ENCODE peak calls at places on chromosomes 3 and 15, in six cellular contexts. R, L, M, Q, Z and A are unnamed samples.

GRCh38 chr3:53077476-53078220 is 31.8 kb upstream of the SFMBT1 start:
- DNase-seq in L (no peak), Z (no peak), M (no peak), Q (no peak), R (no peak), A (no peak)

GRCh38 chr15:65532738-65533051 is 2.4 kb downstream of the HACD3 start:
- DNase-seq in Q (peak), L (no peak), R (peak), M (no peak), Z (no peak), A (no peak)

GRCh38 chr3:141305436-141305835 is 62.9 kb upstream of the ZBTB38 start:
- DNase-seq in Z (no peak), Q (peak), M (no peak), L (no peak), R (peak), A (no peak)

GRCh38 chr3:35426581-35426980 is 212.7 kb upstream of the ARPP21 start:
- DNase-seq in M (no peak), Q (no peak), L (no peak), R (no peak), Z (no peak), A (no peak)

GRCh38 chr3:129424185-129424841 is 4.1 kb downstream of the EFCAB12 start:
- DNase-seq in L (no peak), Q (no peak), R (peak), M (no peak), Z (no peak), A (peak)

GRCh38 chr3:194326192-194327029 is 24.7 kb downstream of the CPN2 start:
- DNase-seq in Z (no peak), Q (no peak), R (peak), M (no peak), L (no peak), A (no peak)

GRCh38 chr3:130539005-130539404 is 22.0 kb downstream of the COL6A6 start:
- DNase-seq in L (peak), R (peak), Q (peak), Z (peak), M (no peak), A (peak)

GRCh38 chr3:46858996-46859710 is 4.1 kb downstream of the MYL3 start:
- DNase-seq in Z (no peak), M (peak), Q (no peak), L (no peak), R (no peak), A (no peak)

GRCh38 chr15:45551691-45552090 is 29.1 kb upstream of the SLC30A4 start:
- DNase-seq in R (no peak), M (no peak), L (no peak), Q (peak), Z (no peak), A (no peak)

GRCh38 chr15:89749951-89750559 is 994 bp downstream of the MESP1 start:
- DNase-seq in Q (no peak), M (no peak), L (peak), Z (peak), R (no peak), A (no peak)

GRCh38 chr15:50765202-50765967 is at the start of gene SPPL2A:
- DNase-seq in Q (peak), Z (peak), L (peak), R (peak), M (peak), A (peak)

GRCh38 chr15:25245801-25246622 is 192.8 kb downstream of the UBE3A start:
- DNase-seq in L (peak), M (no peak), R (no peak), Z (no peak), Q (no peak), A (no peak)

GRCh38 chr15:86165263-86166204 is 85.9 kb downstream of the AGBL1 start:
- DNase-seq in Z (no peak), Q (no peak), R (peak), M (no peak), L (no peak), A (peak)

GRCh38 chr3:126835472-126836219 is 131.6 kb downstream of the CHCHD6 start:
- DNase-seq in Z (no peak), L (no peak), M (no peak), Q (peak), R (peak), A (no peak)

GRCh38 chr3:60282840-60283239 is 968.4 kb downstream of the FHIT start:
- DNase-seq in Q (no peak), L (no peak), Z (no peak), R (no peak), M (no peak), A (no peak)

GRCh38 chr3:7332696-7333095 is 471.8 kb downstream of the GRM7 start:
- DNase-seq in L (no peak), M (no peak), Z (no peak), Q (no peak), R (no peak), A (no peak)

GRCh38 chr3:138375446-138375845 is 27.1 kb downstream of the MRAS start:
- DNase-seq in L (no peak), Z (no peak), M (no peak), Q (no peak), R (no peak), A (no peak)

GRCh38 chr3:125651246-125651645 is 55.9 kb upstream of the OSBPL11 start:
- DNase-seq in Z (no peak), M (no peak), R (peak), L (no peak), Q (no peak), A (no peak)

GRCh38 chr15:91561371-91562100 is 292.0 kb upstream of the SLCO3A1 start:
- DNase-seq in L (no peak), Q (peak), R (no peak), Z (no peak), M (no peak), A (no peak)

GRCh38 chr3:168094580-168094876 is 1.2 kb downstream of the GOLIM4 start:
- DNase-seq in L (no peak), R (no peak), M (no peak), Q (no peak), Z (no peak), A (no peak)

GRCh38 chr3:139710212-139710611 is 32.4 kb upstream of the NMNAT3 start:
- DNase-seq in Q (no peak), R (no peak), M (no peak), Z (no peak), L (no peak), A (no peak)

GRCh38 chr3:9727743-9728142 is 3.8 kb upstream of the BRPF1 start:
- DNase-seq in R (no peak), M (no peak), Z (no peak), L (no peak), Q (no peak), A (peak)

GRCh38 chr15:38130739-38131498 is 121.7 kb upstream of the SPRED1 start:
- DNase-seq in L (no peak), R (peak), Z (peak), Q (peak), M (peak), A (peak)

GRCh38 chr15:65952425-65953053 is 83.2 kb downstream of the RAB11A start:
- DNase-seq in Z (no peak), Q (peak), L (no peak), M (no peak), R (peak), A (no peak)

GRCh38 chr15:82571722-82572222 is 31.5 kb upstream of the RPS17 start:
- DNase-seq in M (peak), L (no peak), R (peak), Q (peak), Z (peak), A (no peak)

GRCh38 chr15:86653344-86654192 is 573.9 kb downstream of the AGBL1 start:
- DNase-seq in L (no peak), Q (no peak), Z (no peak), R (no peak), M (no peak), A (peak)

GRCh38 chr15:69092159-69092558 is 68.3 kb upstream of the GLCE start:
- DNase-seq in Z (no peak), R (peak), Q (peak), M (no peak), L (no peak), A (no peak)

GRCh38 chr3:46893146-46893748 is 15.7 kb downstream of the PTH1R start:
- DNase-seq in R (no peak), Q (no peak), Z (no peak), L (no peak), M (no peak), A (no peak)

GRCh38 chr3:124063168-124063909 is 71.4 kb upstream of the ROPN1 start:
- DNase-seq in Q (no peak), L (no peak), M (no peak), R (peak), Z (no peak), A (no peak)

GRCh38 chr3:139988472-139988871 is 53.5 kb downstream of the CLSTN2 start:
- DNase-seq in Q (no peak), M (no peak), L (no peak), Z (no peak), R (no peak), A (no peak)

GRCh38 chr3:190617185-190617584 is 103.3 kb downstream of the IL1RAP start:
- DNase-seq in Z (no peak), R (no peak), M (no peak), Q (no peak), L (no peak), A (peak)

GRCh38 chr3:100257601-100258000 is 3.2 kb upstream of the TBC1D23 start:
- DNase-seq in Q (peak), Z (no peak), M (no peak), R (no peak), L (no peak), A (peak)

GRCh38 chr3:100260081-100260684 is 609 bp upstream of the TBC1D23 start:
- DNase-seq in M (no peak), Q (no peak), Z (no peak), L (no peak), R (peak), A (no peak)

GRCh38 chr3:100254168-100254777 is 6.5 kb upstream of the TBC1D23 start:
- DNase-seq in Q (peak), L (peak), M (no peak), R (peak), Z (no peak), A (peak)

GRCh38 chr3:100260685-100261480 is at the start of gene TBC1D23:
- DNase-seq in Z (peak), R (peak), M (peak), Q (peak), L (peak), A (peak)

DNA sequence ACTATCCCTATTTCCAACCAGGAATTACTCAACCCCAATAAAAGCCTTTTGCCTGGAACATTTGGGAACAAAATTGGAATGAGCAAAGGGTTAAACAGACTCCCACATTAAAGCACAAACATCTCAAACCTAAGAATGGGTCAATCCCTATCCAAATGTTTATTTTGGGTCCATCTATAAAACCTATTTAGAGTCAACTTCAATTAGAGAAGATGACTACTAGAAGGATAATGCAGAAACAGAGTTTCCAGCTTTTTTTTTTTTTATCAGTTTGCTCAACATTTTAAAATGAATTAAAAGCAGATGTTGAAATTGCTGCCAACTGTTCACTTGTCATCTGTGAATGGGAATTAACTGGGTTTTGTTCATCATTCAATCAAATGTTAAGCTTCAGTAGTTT is 4.1 kb upstream of the TBC1D23 start:
- DNase-seq in R (no peak), Z (no peak), M (no peak), L (no peak), Q (peak), A (no peak)
- H3K4me3 ChIP-seq in R (peak), Z (no peak), M (no peak), L (no peak), Q (no peak), A (no peak)

DNA sequence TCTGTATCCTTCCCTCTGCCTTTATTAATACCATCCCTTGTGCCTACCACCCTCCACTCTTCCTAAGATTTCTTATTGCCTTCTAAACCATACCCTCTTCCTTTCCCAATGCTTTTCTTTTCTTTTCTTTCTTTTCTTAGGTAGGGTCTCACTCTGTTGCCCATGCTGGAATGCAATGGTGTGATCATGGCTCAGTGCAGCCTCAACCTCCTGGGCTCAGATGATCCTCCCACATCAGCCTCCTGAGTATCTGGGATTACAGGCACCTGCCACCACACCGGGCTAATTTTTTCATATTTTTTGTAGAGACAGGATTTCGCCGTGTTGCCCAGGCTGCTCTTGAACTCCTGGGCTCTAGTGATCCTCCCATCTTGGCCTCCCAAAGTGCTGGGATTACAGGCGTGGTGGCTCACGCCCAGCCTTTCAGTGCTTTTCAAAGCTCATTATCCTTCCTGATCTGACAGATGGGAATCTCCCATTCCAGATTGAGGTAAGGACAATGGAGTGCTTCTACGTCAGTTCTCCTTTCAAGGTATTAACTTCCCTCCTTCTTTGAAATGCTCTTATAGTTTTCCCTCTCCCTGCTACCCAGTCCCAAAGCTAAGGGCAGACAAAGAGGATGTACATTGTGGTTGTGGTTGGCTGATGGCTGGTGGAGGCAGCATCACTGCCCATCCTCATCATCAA is 14.6 kb downstream of the ANXA2 start:
- DNase-seq in M (no peak), R (no peak), Q (no peak), Z (no peak), L (no peak), A (no peak)
- H3K4me3 ChIP-seq in M (no peak), R (no peak), Q (no peak), Z (no peak), L (no peak), A (no peak)

DNA sequence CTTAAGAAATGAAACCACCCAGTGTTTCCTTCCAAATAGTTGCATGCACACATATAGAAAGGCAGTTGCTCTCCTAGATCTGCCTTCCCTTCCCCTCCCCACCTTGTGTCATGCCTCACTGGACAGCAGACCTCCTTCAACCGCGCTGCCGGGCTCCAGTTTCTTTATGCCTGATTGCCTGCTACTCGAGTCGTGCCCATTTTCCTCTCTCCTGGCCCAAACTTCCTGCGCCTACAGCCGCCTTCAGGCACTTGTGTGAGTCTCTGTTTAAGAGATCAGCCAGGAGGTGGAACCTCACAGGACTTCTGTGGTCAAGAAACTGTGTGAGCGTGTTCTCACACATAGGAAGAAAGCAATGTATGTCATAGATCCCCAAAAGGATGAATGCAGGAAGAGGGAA is 8.8 kb upstream of the FAM107A start:
- DNase-seq in L (no peak), Z (no peak), Q (no peak), M (no peak), R (no peak), A (no peak)
- H3K4me3 ChIP-seq in L (peak), Z (no peak), Q (no peak), M (peak), R (peak), A (no peak)

GRCh38 chr15:40846846-40847224 is 3.0 kb downstream of the SPINT1 start:
- DNase-seq in L (no peak), Q (no peak), M (no peak), R (no peak), Z (no peak), A (no peak)
- H3K4me3 ChIP-seq in L (no peak), Q (no peak), M (no peak), R (no peak), Z (no peak), A (no peak)

GRCh38 chr3:36763850-36764703 is at the start of gene DCLK3:
- DNase-seq in L (no peak), M (no peak), R (no peak), Q (no peak), Z (no peak), A (peak)
- H3K4me3 ChIP-seq in L (no peak), M (peak), R (peak), Q (no peak), Z (no peak), A (peak)

GRCh38 chr15:63473999-63474809 is 30.2 kb upstream of the USP3 start:
- DNase-seq in Z (no peak), L (peak), M (no peak), R (peak), Q (peak), A (no peak)

GRCh38 chr15:63476229-63476632 is 28.2 kb upstream of the USP3 start:
- DNase-seq in R (peak), Z (no peak), Q (peak), L (no peak), M (no peak), A (no peak)

GRCh38 chr15:63473749-63473998 is 30.7 kb upstream of the USP3 start:
- DNase-seq in R (no peak), Z (no peak), M (no peak), L (no peak), Q (no peak), A (no peak)

GRCh38 chr15:63475670-63476069 is 28.7 kb upstream of the USP3 start:
- DNase-seq in M (no peak), Q (no peak), L (no peak), Z (no peak), R (no peak), A (no peak)

DNA sequence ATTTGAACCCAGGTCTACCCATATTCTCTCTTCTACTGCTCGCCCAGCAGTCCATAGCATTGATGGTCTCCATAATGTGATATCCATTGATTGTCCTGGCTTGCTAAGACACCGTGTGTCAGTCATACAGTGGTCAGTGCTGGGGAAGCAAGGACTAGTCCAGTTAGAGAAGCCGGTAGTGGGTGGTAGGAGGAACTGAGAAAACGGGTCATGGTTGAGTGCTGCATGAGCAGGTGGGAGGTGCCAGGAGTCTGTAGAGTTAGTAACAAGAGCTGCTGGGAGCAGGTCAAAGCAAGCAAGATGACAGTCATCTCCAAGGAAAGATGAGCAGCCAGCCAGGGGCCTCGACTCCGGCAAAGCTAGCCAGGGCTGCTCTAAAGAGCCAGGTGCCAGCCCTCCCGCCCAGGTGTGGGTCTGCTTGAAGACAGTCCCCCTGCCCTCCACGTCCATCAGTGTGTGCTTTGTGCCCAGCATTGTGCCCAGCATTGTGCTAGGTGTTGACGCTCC is 29.5 kb upstream of the USP3 start:
- DNase-seq in Q (no peak), L (no peak), Z (no peak), M (no peak), R (peak), A (no peak)
- H3K4me3 ChIP-seq in Q (no peak), L (no peak), Z (no peak), M (no peak), R (no peak), A (no peak)

GRCh38 chr3:50292159-50292923 is at the start of gene IFRD2:
- DNase-seq in M (peak), Q (peak), Z (peak), R (peak), L (peak), A (peak)
- H3K4me3 ChIP-seq in M (peak), Q (peak), Z (peak), R (peak), L (peak), A (peak)

GRCh38 chr3:175342196-175342595 is 483.1 kb downstream of the NAALADL2 start:
- DNase-seq in Z (no peak), R (no peak), Q (no peak), L (no peak), M (no peak), A (peak)

GRCh38 chr3:175336406-175337133 is 477.4 kb downstream of the NAALADL2 start:
- DNase-seq in M (no peak), L (no peak), Q (no peak), Z (no peak), R (no peak), A (no peak)

GRCh38 chr3:175340338-175341015 is 481.3 kb downstream of the NAALADL2 start:
- DNase-seq in R (no peak), Z (no peak), Q (no peak), M (no peak), L (no peak), A (no peak)

GRCh38 chr3:175337631-175338030 is 478.5 kb downstream of the NAALADL2 start:
- DNase-seq in M (no peak), Q (no peak), Z (no peak), L (no peak), R (no peak), A (no peak)

DNA sequence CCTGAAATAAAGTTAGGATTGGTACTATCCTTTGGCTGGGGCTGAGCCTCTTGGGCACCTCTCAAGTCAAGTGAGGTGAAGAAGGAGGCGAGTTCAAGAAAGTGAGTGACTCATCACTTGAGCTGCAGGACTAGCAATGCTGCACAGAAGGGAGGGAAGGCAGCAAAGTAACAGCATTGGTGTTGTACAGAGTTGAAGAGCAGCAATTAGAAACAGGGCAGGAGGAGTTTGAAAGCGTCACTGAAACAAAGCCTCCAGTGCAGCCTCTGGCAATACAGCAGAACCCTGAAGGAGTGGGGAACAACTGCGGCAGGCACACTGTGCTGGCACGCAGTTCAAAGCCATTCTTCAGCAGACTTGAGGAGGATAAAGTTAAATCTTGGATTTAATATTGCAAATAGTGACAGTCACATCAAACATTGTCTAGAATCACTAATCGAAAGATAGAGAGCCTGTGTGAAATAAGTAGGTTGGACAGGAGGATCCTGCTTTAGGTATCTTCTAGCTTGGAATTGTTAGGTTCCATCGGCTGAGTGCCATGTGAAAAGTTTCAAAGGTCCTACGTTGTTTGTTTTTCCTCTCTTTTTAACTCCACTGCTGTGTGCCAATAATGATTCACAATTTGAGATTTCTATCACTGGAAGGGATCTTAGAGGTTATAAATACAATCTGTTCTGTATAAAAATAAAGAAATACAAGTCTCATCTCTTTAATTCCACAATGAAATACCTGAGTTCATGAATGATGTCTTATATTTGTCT is 479.8 kb downstream of the NAALADL2 start:
- DNase-seq in L (no peak), Q (peak), M (no peak), Z (no peak), R (peak), A (no peak)
- H3K4me3 ChIP-seq in L (no peak), Q (no peak), M (no peak), Z (no peak), R (peak), A (no peak)